ENCODE peak calls at places on chromosomes 6 and 20, in eight cellular contexts. One of them, this sample, is unnamed.

GRCh38 chr6:98942263-98942803 is 5.4 kb downstream of the FBXL4 start:
- DNase-seq in endothelial cell: no peak
- DNase-seq in activated B cell treated with CpG ODN at 0.5 μM for 24 hours: no peak
- DNase-seq in IMR-90: no peak
- DNase-seq in ovary: no peak
- DNase-seq in A549: peak
- DNase-seq in GM23338: peak
- DNase-seq in BE2C: no peak
- DNase-seq in this sample: peak

GRCh38 chr6:168826078-168826390 is 385.1 kb downstream of the SMOC2 start:
- DNase-seq in ovary: no peak
- DNase-seq in A549: no peak
- DNase-seq in BE2C: no peak
- DNase-seq in endothelial cell: no peak
- DNase-seq in GM23338: no peak
- DNase-seq in activated B cell treated with CpG ODN at 0.5 μM for 24 hours: no peak
- DNase-seq in IMR-90: no peak
- DNase-seq in this sample: no peak

GRCh38 chr6:153729189-153729588 is 309.9 kb upstream of the OPRM1 start:
- DNase-seq in ovary: no peak
- DNase-seq in activated B cell treated with CpG ODN at 0.5 μM for 24 hours: no peak
- DNase-seq in BE2C: peak
- DNase-seq in IMR-90: no peak
- DNase-seq in A549: no peak
- DNase-seq in endothelial cell: no peak
- DNase-seq in GM23338: no peak
- DNase-seq in this sample: no peak

GRCh38 chr20:44866703-44867335 is 18.7 kb upstream of the YWHAB start:
- DNase-seq in activated B cell treated with CpG ODN at 0.5 μM for 24 hours: no peak
- DNase-seq in BE2C: no peak
- DNase-seq in IMR-90: no peak
- DNase-seq in ovary: no peak
- DNase-seq in A549: no peak
- DNase-seq in GM23338: no peak
- DNase-seq in endothelial cell: no peak
- DNase-seq in this sample: no peak

GRCh38 chr20:11178946-11179654 is 505.3 kb upstream of the JAG1 start:
- DNase-seq in A549: peak
- DNase-seq in BE2C: no peak
- DNase-seq in IMR-90: peak
- DNase-seq in GM23338: no peak
- DNase-seq in ovary: no peak
- DNase-seq in activated B cell treated with CpG ODN at 0.5 μM for 24 hours: no peak
- DNase-seq in endothelial cell: no peak
- DNase-seq in this sample: no peak

GRCh38 chr6:70398783-70399730 is 14.3 kb upstream of the FAM135A start:
- DNase-seq in GM23338: no peak
- DNase-seq in activated B cell treated with CpG ODN at 0.5 μM for 24 hours: no peak
- DNase-seq in IMR-90: peak
- DNase-seq in BE2C: no peak
- DNase-seq in A549: peak
- DNase-seq in endothelial cell: no peak
- DNase-seq in ovary: no peak
- DNase-seq in this sample: no peak

GRCh38 chr6:77072694-77073409 is 390.4 kb downstream of the HTR1B start:
- DNase-seq in BE2C: no peak
- DNase-seq in GM23338: no peak
- DNase-seq in A549: no peak
- DNase-seq in IMR-90: no peak
- DNase-seq in ovary: no peak
- DNase-seq in endothelial cell: no peak
- DNase-seq in activated B cell treated with CpG ODN at 0.5 μM for 24 hours: no peak
- DNase-seq in this sample: no peak

GRCh38 chr6:55069132-55069781 is 105.1 kb upstream of the HCRTR2 start:
- DNase-seq in BE2C: peak
- DNase-seq in activated B cell treated with CpG ODN at 0.5 μM for 24 hours: no peak
- DNase-seq in IMR-90: peak
- DNase-seq in ovary: no peak
- DNase-seq in endothelial cell: peak
- DNase-seq in A549: peak
- DNase-seq in GM23338: peak
- DNase-seq in this sample: peak

GRCh38 chr6:26493258-26493657 is 6.8 kb upstream of the BTN1A1 start:
- DNase-seq in activated B cell treated with CpG ODN at 0.5 μM for 24 hours: no peak
- DNase-seq in endothelial cell: no peak
- DNase-seq in IMR-90: peak
- DNase-seq in BE2C: no peak
- DNase-seq in GM23338: peak
- DNase-seq in ovary: no peak
- DNase-seq in A549: peak
- DNase-seq in this sample: no peak

GRCh38 chr6:26333458-26334297 is 31.3 kb upstream of the BTN3A2 start:
- DNase-seq in A549: no peak
- DNase-seq in ovary: no peak
- DNase-seq in endothelial cell: no peak
- DNase-seq in GM23338: no peak
- DNase-seq in BE2C: no peak
- DNase-seq in activated B cell treated with CpG ODN at 0.5 μM for 24 hours: no peak
- DNase-seq in IMR-90: no peak
- DNase-seq in this sample: no peak

GRCh38 chr20:61349447-61350165 is 97.5 kb downstream of the CDH4 start:
- DNase-seq in endothelial cell: no peak
- DNase-seq in GM23338: no peak
- DNase-seq in BE2C: no peak
- DNase-seq in ovary: no peak
- DNase-seq in IMR-90: no peak
- DNase-seq in A549: no peak
- DNase-seq in activated B cell treated with CpG ODN at 0.5 μM for 24 hours: no peak
- DNase-seq in this sample: no peak

GRCh38 chr6:41347349-41348050 is 12.1 kb downstream of the NCR2 start:
- DNase-seq in GM23338: no peak
- DNase-seq in BE2C: no peak
- DNase-seq in ovary: no peak
- DNase-seq in activated B cell treated with CpG ODN at 0.5 μM for 24 hours: no peak
- DNase-seq in A549: no peak
- DNase-seq in endothelial cell: no peak
- DNase-seq in IMR-90: no peak
- DNase-seq in this sample: no peak

GRCh38 chr6:167020211-167020610 is 21.0 kb downstream of the CEP43 start:
- DNase-seq in A549: no peak
- DNase-seq in BE2C: no peak
- DNase-seq in IMR-90: no peak
- DNase-seq in activated B cell treated with CpG ODN at 0.5 μM for 24 hours: no peak
- DNase-seq in endothelial cell: no peak
- DNase-seq in ovary: no peak
- DNase-seq in GM23338: no peak
- DNase-seq in this sample: no peak

GRCh38 chr20:45358282-45359068 is 4.5 kb upstream of the SYS1 start:
- DNase-seq in IMR-90: peak
- DNase-seq in endothelial cell: no peak
- DNase-seq in GM23338: no peak
- DNase-seq in ovary: peak
- DNase-seq in activated B cell treated with CpG ODN at 0.5 μM for 24 hours: no peak
- DNase-seq in BE2C: no peak
- DNase-seq in A549: no peak
- DNase-seq in this sample: no peak

GRCh38 chr6:323730-324088 is 31.4 kb downstream of the DUSP22 start:
- DNase-seq in ovary: no peak
- DNase-seq in A549: no peak
- DNase-seq in endothelial cell: no peak
- DNase-seq in activated B cell treated with CpG ODN at 0.5 μM for 24 hours: peak
- DNase-seq in GM23338: no peak
- DNase-seq in BE2C: no peak
- DNase-seq in IMR-90: no peak
- DNase-seq in this sample: no peak

GRCh38 chr6:320351-321157 is 28.3 kb downstream of the DUSP22 start:
- DNase-seq in ovary: no peak
- DNase-seq in IMR-90: no peak
- DNase-seq in activated B cell treated with CpG ODN at 0.5 μM for 24 hours: no peak
- DNase-seq in GM23338: no peak
- DNase-seq in endothelial cell: no peak
- DNase-seq in A549: no peak
- DNase-seq in BE2C: no peak
- DNase-seq in this sample: no peak

GRCh38 chr6:321158-321438 is 28.8 kb downstream of the DUSP22 start:
- DNase-seq in endothelial cell: no peak
- DNase-seq in BE2C: no peak
- DNase-seq in GM23338: no peak
- DNase-seq in activated B cell treated with CpG ODN at 0.5 μM for 24 hours: no peak
- DNase-seq in ovary: no peak
- DNase-seq in IMR-90: no peak
- DNase-seq in A549: no peak
- DNase-seq in this sample: no peak

GRCh38 chr6:322940-323729 is 30.8 kb downstream of the DUSP22 start:
- DNase-seq in BE2C: no peak
- DNase-seq in IMR-90: no peak
- DNase-seq in GM23338: no peak
- DNase-seq in endothelial cell: no peak
- DNase-seq in activated B cell treated with CpG ODN at 0.5 μM for 24 hours: peak
- DNase-seq in ovary: no peak
- DNase-seq in A549: no peak
- DNase-seq in this sample: no peak

GRCh38 chr6:322205-322930 is 30.1 kb downstream of the DUSP22 start:
- DNase-seq in A549: no peak
- DNase-seq in BE2C: no peak
- DNase-seq in activated B cell treated with CpG ODN at 0.5 μM for 24 hours: peak
- DNase-seq in endothelial cell: no peak
- DNase-seq in ovary: no peak
- DNase-seq in IMR-90: no peak
- DNase-seq in GM23338: peak
- DNase-seq in this sample: no peak
- TF ChIP-seq CTCF in A549: no peak
- TF ChIP-seq CTCF in BE2C: peak
- TF ChIP-seq CTCF in activated B cell treated with CpG ODN at 0.5 μM for 24 hours: no peak
- TF ChIP-seq CTCF in endothelial cell: no peak
- TF ChIP-seq CTCF in ovary: no peak
- TF ChIP-seq CTCF in IMR-90: no peak
- TF ChIP-seq CTCF in GM23338: peak
- TF ChIP-seq CTCF in this sample: no peak

GRCh38 chr6:157641837-157642236 is 181.2 kb upstream of the SNX9 start:
- DNase-seq in IMR-90: no peak
- DNase-seq in A549: no peak
- DNase-seq in ovary: no peak
- DNase-seq in BE2C: no peak
- DNase-seq in GM23338: no peak
- DNase-seq in activated B cell treated with CpG ODN at 0.5 μM for 24 hours: no peak
- DNase-seq in endothelial cell: no peak
- DNase-seq in this sample: no peak

GRCh38 chr6:157645201-157645795 is 177.7 kb upstream of the SNX9 start:
- DNase-seq in A549: no peak
- DNase-seq in activated B cell treated with CpG ODN at 0.5 μM for 24 hours: no peak
- DNase-seq in ovary: no peak
- DNase-seq in endothelial cell: no peak
- DNase-seq in GM23338: no peak
- DNase-seq in IMR-90: no peak
- DNase-seq in BE2C: no peak
- DNase-seq in this sample: no peak

GRCh38 chr6:157646012-157646411 is 177.0 kb upstream of the SNX9 start:
- DNase-seq in activated B cell treated with CpG ODN at 0.5 μM for 24 hours: no peak
- DNase-seq in IMR-90: no peak
- DNase-seq in BE2C: no peak
- DNase-seq in endothelial cell: no peak
- DNase-seq in ovary: no peak
- DNase-seq in GM23338: no peak
- DNase-seq in A549: no peak
- DNase-seq in this sample: no peak

GRCh38 chr6:157642736-157643135 is 180.3 kb upstream of the SNX9 start:
- DNase-seq in BE2C: no peak
- DNase-seq in endothelial cell: no peak
- DNase-seq in activated B cell treated with CpG ODN at 0.5 μM for 24 hours: no peak
- DNase-seq in GM23338: no peak
- DNase-seq in IMR-90: no peak
- DNase-seq in ovary: no peak
- DNase-seq in A549: no peak
- DNase-seq in this sample: no peak

GRCh38 chr6:157644043-157644810 is 178.8 kb upstream of the SNX9 start:
- DNase-seq in BE2C: peak
- DNase-seq in A549: peak
- DNase-seq in GM23338: no peak
- DNase-seq in activated B cell treated with CpG ODN at 0.5 μM for 24 hours: no peak
- DNase-seq in IMR-90: no peak
- DNase-seq in endothelial cell: no peak
- DNase-seq in ovary: no peak
- DNase-seq in this sample: peak
- TF ChIP-seq CTCF in BE2C: peak
- TF ChIP-seq CTCF in A549: peak
- TF ChIP-seq CTCF in GM23338: peak
- TF ChIP-seq CTCF in activated B cell treated with CpG ODN at 0.5 μM for 24 hours: no peak
- TF ChIP-seq CTCF in IMR-90: no peak
- TF ChIP-seq CTCF in endothelial cell: no peak
- TF ChIP-seq CTCF in ovary: no peak
- TF ChIP-seq CTCF in this sample: peak

GRCh38 chr6:117907600-117908245 is 659 bp downstream of the SLC35F1 start:
- DNase-seq in GM23338: peak
- DNase-seq in endothelial cell: peak
- DNase-seq in IMR-90: no peak
- DNase-seq in ovary: no peak
- DNase-seq in activated B cell treated with CpG ODN at 0.5 μM for 24 hours: no peak
- DNase-seq in BE2C: peak
- DNase-seq in A549: no peak
- DNase-seq in this sample: no peak

GRCh38 chr6:117908246-117909107 is 1.4 kb downstream of the SLC35F1 start:
- DNase-seq in activated B cell treated with CpG ODN at 0.5 μM for 24 hours: no peak
- DNase-seq in endothelial cell: peak
- DNase-seq in ovary: no peak
- DNase-seq in IMR-90: no peak
- DNase-seq in GM23338: peak
- DNase-seq in A549: no peak
- DNase-seq in BE2C: peak
- DNase-seq in this sample: no peak

GRCh38 chr6:117906454-117906904 is 585 bp upstream of the SLC35F1 start:
- DNase-seq in activated B cell treated with CpG ODN at 0.5 μM for 24 hours: no peak
- DNase-seq in A549: no peak
- DNase-seq in IMR-90: no peak
- DNase-seq in GM23338: no peak
- DNase-seq in BE2C: no peak
- DNase-seq in endothelial cell: no peak
- DNase-seq in ovary: no peak
- DNase-seq in this sample: no peak

GRCh38 chr6:117909638-117910037 is 2.6 kb downstream of the SLC35F1 start:
- DNase-seq in GM23338: no peak
- DNase-seq in A549: no peak
- DNase-seq in BE2C: no peak
- DNase-seq in activated B cell treated with CpG ODN at 0.5 μM for 24 hours: no peak
- DNase-seq in IMR-90: no peak
- DNase-seq in ovary: no peak
- DNase-seq in endothelial cell: no peak
- DNase-seq in this sample: no peak

GRCh38 chr6:117906905-117907599 is at the start of gene SLC35F1:
- DNase-seq in activated B cell treated with CpG ODN at 0.5 μM for 24 hours: peak
- DNase-seq in IMR-90: peak
- DNase-seq in ovary: peak
- DNase-seq in A549: peak
- DNase-seq in BE2C: peak
- DNase-seq in GM23338: peak
- DNase-seq in endothelial cell: peak
- DNase-seq in this sample: peak
- TF ChIP-seq CTCF in activated B cell treated with CpG ODN at 0.5 μM for 24 hours: no peak
- TF ChIP-seq CTCF in IMR-90: peak
- TF ChIP-seq CTCF in ovary: no peak
- TF ChIP-seq CTCF in A549: peak
- TF ChIP-seq CTCF in BE2C: peak
- TF ChIP-seq CTCF in GM23338: peak
- TF ChIP-seq CTCF in endothelial cell: peak
- TF ChIP-seq CTCF in this sample: peak

GRCh38 chr6:8059129-8059528 is 5.1 kb downstream of the BLOC1S5 start:
- DNase-seq in A549: peak
- DNase-seq in endothelial cell: no peak
- DNase-seq in ovary: no peak
- DNase-seq in IMR-90: peak
- DNase-seq in BE2C: no peak
- DNase-seq in activated B cell treated with CpG ODN at 0.5 μM for 24 hours: no peak
- DNase-seq in GM23338: peak
- DNase-seq in this sample: no peak
- TF ChIP-seq CTCF in A549: peak
- TF ChIP-seq CTCF in endothelial cell: no peak
- TF ChIP-seq CTCF in ovary: no peak
- TF ChIP-seq CTCF in IMR-90: peak
- TF ChIP-seq CTCF in BE2C: peak
- TF ChIP-seq CTCF in activated B cell treated with CpG ODN at 0.5 μM for 24 hours: no peak
- TF ChIP-seq CTCF in GM23338: peak
- TF ChIP-seq CTCF in this sample: peak